ENCODE peak calls at places on chromosomes 7 and 10, in nine cellular contexts. U, L, B, X, O, T, Q, K and H are unnamed samples.

GRCh38 chr10:130967784-130968183 is 343.7 kb downstream of the TCERG1L start:
- DNase-seq in L (no peak), B (no peak), T (no peak), U (no peak), K (no peak), X (no peak), O (no peak), Q (no peak), H (no peak)

GRCh38 chr7:47460251-47460989 is 121.5 kb downstream of the TNS3 start:
- DNase-seq in K (peak; percentile 91), Q (peak; percentile 65), O (peak; percentile 92), L (no peak), U (no peak), T (no peak), X (no peak), B (no peak), H (no peak)

GRCh38 chr7:77413861-77414424 is 2.2 kb downstream of the GSAP start:
- DNase-seq in Q (no peak), U (no peak), K (no peak), O (no peak), B (no peak), X (no peak), L (no peak), T (no peak), H (no peak)

GRCh38 chr10:42850931-42851330 is 68.3 kb downstream of the BMS1 start:
- DNase-seq in K (no peak), L (no peak), U (no peak), X (no peak), T (no peak), Q (no peak), O (no peak), B (no peak), H (no peak)

GRCh38 chr10:95758351-95759025 is 2.5 kb downstream of the ENTPD1 start:
- DNase-seq in Q (peak; percentile 0), T (no peak), L (no peak), U (no peak), O (no peak), X (no peak), K (no peak), B (peak; percentile 9), H (no peak)

GRCh38 chr10:84314269-84314668 is 14.1 kb upstream of the CCSER2 start:
- DNase-seq in B (peak; percentile 43), L (no peak), K (no peak), U (no peak), O (no peak), Q (no peak), T (no peak), X (no peak), H (no peak)

GRCh38 chr7:8637322-8637721 is 203.9 kb downstream of the NXPH1 start:
- DNase-seq in X (no peak), T (no peak), Q (no peak), U (no peak), K (no peak), B (no peak), L (no peak), O (peak; percentile 85), H (no peak)

GRCh38 chr10:128047337-128047736 is 78.9 kb downstream of the MKI67 start:
- DNase-seq in X (peak; percentile 75), T (peak; percentile 43), U (peak; percentile 83), Q (no peak), L (peak; percentile 78), O (no peak), K (peak; percentile 92), B (no peak), H (peak; percentile 78)

GRCh38 chr7:112788778-112789343 is 1.3 kb downstream of the TMEM168 start:
- DNase-seq in X (no peak), K (peak; percentile 63), U (no peak), T (no peak), O (no peak), L (no peak), B (no peak), Q (peak; percentile 9), H (no peak)

GRCh38 chr7:12389089-12389700 is 14.5 kb downstream of the VWDE start:
- DNase-seq in X (peak; percentile 20), U (peak; percentile 28), T (no peak), K (peak; percentile 27), Q (peak; percentile 82), B (peak; percentile 85), L (peak; percentile 6), O (peak; percentile 30), H (peak; percentile 8)

GRCh38 chr10:60035984-60036383 is 129.6 kb upstream of the CCDC6 start:
- DNase-seq in T (no peak), U (no peak), Q (no peak), X (no peak), L (no peak), O (no peak), K (no peak), B (no peak), H (no peak)

GRCh38 chr10:80506189-80506575 is 31.5 kb upstream of the SH2D4B start:
- DNase-seq in X (no peak), T (no peak), U (no peak), L (no peak), B (no peak), Q (no peak), K (no peak), O (no peak), H (no peak)

GRCh38 chr10:3225589-3225988 is 53.0 kb upstream of the PITRM1 start:
- DNase-seq in Q (no peak), T (no peak), O (no peak), L (no peak), B (no peak), K (no peak), U (no peak), X (no peak), H (no peak)

GRCh38 chr10:79472449-79472848 is 27.0 kb upstream of the ZCCHC24 start:
- DNase-seq in Q (no peak), B (no peak), T (no peak), X (no peak), K (no peak), O (no peak), L (no peak), U (no peak), H (no peak)

GRCh38 chr10:30459283-30459682 is 25.3 kb downstream of the MAP3K8 start:
- DNase-seq in B (no peak), Q (no peak), X (no peak), K (peak; percentile 66), O (no peak), L (no peak), U (no peak), T (no peak), H (no peak)